ENCODE peak calls at places on chromosomes 7 and 10, in nine cellular contexts. One of them, this sample, is unnamed.

GRCh38 chr10:132849546-132850031 is 63.6 kb upstream of the NKX6-2 start:
- DNase-seq in mucosa of descending colon: no peak
- DNase-seq in A549: no peak
- DNase-seq in Calu3: no peak
- DNase-seq in astrocyte of the spinal cord: no peak
- DNase-seq in CD4-positive, alpha-beta T cell: no peak
- DNase-seq in HL-60: no peak
- DNase-seq in HFFc6: no peak
- DNase-seq in left ventricle myocardium inferior: no peak
- DNase-seq in this sample: no peak

GRCh38 chr10:32692174-32692573 is 246.2 kb downstream of the CCDC7 start:
- DNase-seq in mucosa of descending colon: no peak
- DNase-seq in A549: no peak
- DNase-seq in Calu3: peak; percentile 84
- DNase-seq in astrocyte of the spinal cord: peak; percentile 96
- DNase-seq in CD4-positive, alpha-beta T cell: no peak
- DNase-seq in HL-60: no peak
- DNase-seq in HFFc6: peak; percentile 66
- DNase-seq in left ventricle myocardium inferior: no peak
- DNase-seq in this sample: no peak

GRCh38 chr7:113267271-113267670 is 148.9 kb upstream of the SMIM30 start:
- DNase-seq in mucosa of descending colon: no peak
- DNase-seq in A549: no peak
- DNase-seq in Calu3: no peak
- DNase-seq in astrocyte of the spinal cord: no peak
- DNase-seq in CD4-positive, alpha-beta T cell: no peak
- DNase-seq in HL-60: no peak
- DNase-seq in HFFc6: peak; percentile 39
- DNase-seq in left ventricle myocardium inferior: no peak
- DNase-seq in this sample: no peak

GRCh38 chr10:127886371-127887051 is 6.2 kb downstream of the CLRN3 start:
- DNase-seq in mucosa of descending colon: peak; percentile 60
- DNase-seq in A549: no peak
- DNase-seq in Calu3: no peak
- DNase-seq in astrocyte of the spinal cord: no peak
- DNase-seq in CD4-positive, alpha-beta T cell: no peak
- DNase-seq in HL-60: no peak
- DNase-seq in HFFc6: no peak
- DNase-seq in left ventricle myocardium inferior: no peak
- DNase-seq in this sample: no peak

GRCh38 chr10:1078668-1079067 is 22.5 kb downstream of the WDR37 start:
- DNase-seq in mucosa of descending colon: no peak
- DNase-seq in A549: no peak
- DNase-seq in Calu3: no peak
- DNase-seq in astrocyte of the spinal cord: no peak
- DNase-seq in CD4-positive, alpha-beta T cell: no peak
- DNase-seq in HL-60: no peak
- DNase-seq in HFFc6: no peak
- DNase-seq in left ventricle myocardium inferior: no peak
- DNase-seq in this sample: no peak

GRCh38 chr7:113199841-113200240 is 81.5 kb upstream of the SMIM30 start:
- DNase-seq in mucosa of descending colon: no peak
- DNase-seq in A549: no peak
- DNase-seq in Calu3: peak; percentile 8
- DNase-seq in astrocyte of the spinal cord: peak; percentile 73
- DNase-seq in CD4-positive, alpha-beta T cell: no peak
- DNase-seq in HL-60: no peak
- DNase-seq in HFFc6: peak; percentile 74
- DNase-seq in left ventricle myocardium inferior: no peak
- DNase-seq in this sample: peak; percentile 29

GRCh38 chr7:112930787-112931186 is 140.6 kb upstream of the TMEM168 start:
- DNase-seq in mucosa of descending colon: no peak
- DNase-seq in A549: no peak
- DNase-seq in Calu3: peak; percentile 9
- DNase-seq in astrocyte of the spinal cord: peak; percentile 80
- DNase-seq in CD4-positive, alpha-beta T cell: no peak
- DNase-seq in HL-60: peak; percentile 58
- DNase-seq in HFFc6: peak; percentile 38
- DNase-seq in left ventricle myocardium inferior: no peak
- DNase-seq in this sample: no peak

GRCh38 chr7:734808-735207 is 7.7 kb upstream of the PRKAR1B start:
- DNase-seq in mucosa of descending colon: no peak
- DNase-seq in A549: no peak
- DNase-seq in Calu3: no peak
- DNase-seq in astrocyte of the spinal cord: no peak
- DNase-seq in CD4-positive, alpha-beta T cell: no peak
- DNase-seq in HL-60: no peak
- DNase-seq in HFFc6: no peak
- DNase-seq in left ventricle myocardium inferior: no peak
- DNase-seq in this sample: no peak

GRCh38 chr10:133465950-133466474 is 12.3 kb downstream of the SCART1 start:
- DNase-seq in mucosa of descending colon: no peak
- DNase-seq in A549: no peak
- DNase-seq in Calu3: no peak
- DNase-seq in astrocyte of the spinal cord: no peak
- DNase-seq in CD4-positive, alpha-beta T cell: no peak
- DNase-seq in HL-60: no peak
- DNase-seq in HFFc6: no peak
- DNase-seq in left ventricle myocardium inferior: no peak
- DNase-seq in this sample: no peak

GRCh38 chr7:91034459-91035368 is 229.5 kb upstream of the FZD1 start:
- DNase-seq in mucosa of descending colon: no peak
- DNase-seq in A549: peak; percentile 3
- DNase-seq in Calu3: peak; percentile 37
- DNase-seq in astrocyte of the spinal cord: peak; percentile 68
- DNase-seq in CD4-positive, alpha-beta T cell: no peak
- DNase-seq in HL-60: peak; percentile 39
- DNase-seq in HFFc6: peak; percentile 55
- DNase-seq in left ventricle myocardium inferior: no peak
- DNase-seq in this sample: peak; percentile 20

GRCh38 chr10:71975891-71976725 is 11.9 kb downstream of the CHST3 start:
- DNase-seq in mucosa of descending colon: no peak
- DNase-seq in A549: peak; percentile 80
- DNase-seq in Calu3: peak; percentile 66
- DNase-seq in astrocyte of the spinal cord: peak; percentile 79
- DNase-seq in CD4-positive, alpha-beta T cell: no peak
- DNase-seq in HL-60: no peak
- DNase-seq in HFFc6: peak; percentile 79
- DNase-seq in left ventricle myocardium inferior: no peak
- DNase-seq in this sample: no peak

GRCh38 chr10:96820730-96821129 is 11.4 kb upstream of the LCOR start:
- DNase-seq in mucosa of descending colon: no peak
- DNase-seq in A549: no peak
- DNase-seq in Calu3: no peak
- DNase-seq in astrocyte of the spinal cord: no peak
- DNase-seq in CD4-positive, alpha-beta T cell: no peak
- DNase-seq in HL-60: no peak
- DNase-seq in HFFc6: no peak
- DNase-seq in left ventricle myocardium inferior: no peak
- DNase-seq in this sample: no peak

GRCh38 chr7:128906766-128907559 is 3.5 kb downstream of the KCP start:
- DNase-seq in mucosa of descending colon: no peak
- DNase-seq in A549: no peak
- DNase-seq in Calu3: no peak
- DNase-seq in astrocyte of the spinal cord: no peak
- DNase-seq in CD4-positive, alpha-beta T cell: no peak
- DNase-seq in HL-60: no peak
- DNase-seq in HFFc6: no peak
- DNase-seq in left ventricle myocardium inferior: no peak
- DNase-seq in this sample: no peak

GRCh38 chr7:139094596-139094995 is 14.9 kb downstream of the ZC3HAV1 start:
- DNase-seq in mucosa of descending colon: no peak
- DNase-seq in A549: no peak
- DNase-seq in Calu3: no peak
- DNase-seq in astrocyte of the spinal cord: peak; percentile 58
- DNase-seq in CD4-positive, alpha-beta T cell: no peak
- DNase-seq in HL-60: no peak
- DNase-seq in HFFc6: no peak
- DNase-seq in left ventricle myocardium inferior: no peak
- DNase-seq in this sample: no peak

GRCh38 chr7:100488333-100489095 is 4.8 kb downstream of the NYAP1 start:
- DNase-seq in mucosa of descending colon: no peak
- DNase-seq in A549: no peak
- DNase-seq in Calu3: no peak
- DNase-seq in astrocyte of the spinal cord: no peak
- DNase-seq in CD4-positive, alpha-beta T cell: no peak
- DNase-seq in HL-60: no peak
- DNase-seq in HFFc6: no peak
- DNase-seq in left ventricle myocardium inferior: no peak
- DNase-seq in this sample: no peak

GRCh38 chr10:97334370-97335175 is at the start of gene FRAT2:
- DNase-seq in mucosa of descending colon: peak; percentile 95
- DNase-seq in A549: peak; percentile 91
- DNase-seq in Calu3: peak; percentile 82
- DNase-seq in astrocyte of the spinal cord: peak; percentile 94
- DNase-seq in CD4-positive, alpha-beta T cell: peak; percentile 83
- DNase-seq in HL-60: peak; percentile 92
- DNase-seq in HFFc6: peak; percentile 80
- DNase-seq in left ventricle myocardium inferior: peak; percentile 93
- DNase-seq in this sample: no peak

GRCh38 chr7:30469303-30469702 is 9.3 kb downstream of the NOD1 start:
- DNase-seq in mucosa of descending colon: no peak
- DNase-seq in A549: peak; percentile 66
- DNase-seq in Calu3: peak; percentile 78
- DNase-seq in astrocyte of the spinal cord: peak; percentile 99
- DNase-seq in CD4-positive, alpha-beta T cell: no peak
- DNase-seq in HL-60: no peak
- DNase-seq in HFFc6: peak; percentile 97
- DNase-seq in left ventricle myocardium inferior: peak; percentile 77
- DNase-seq in this sample: peak; percentile 94

GRCh38 chr7:106717997-106718871 is 57.3 kb upstream of the CCDC71L start:
- DNase-seq in mucosa of descending colon: no peak
- DNase-seq in A549: peak; percentile 46
- DNase-seq in Calu3: peak; percentile 76
- DNase-seq in astrocyte of the spinal cord: peak; percentile 96
- DNase-seq in CD4-positive, alpha-beta T cell: peak; percentile 32
- DNase-seq in HL-60: peak; percentile 76
- DNase-seq in HFFc6: peak; percentile 99
- DNase-seq in left ventricle myocardium inferior: no peak
- DNase-seq in this sample: peak; percentile 99

GRCh38 chr10:73998623-73999622 is 1.0 kb downstream of the VCL start:
- DNase-seq in mucosa of descending colon: peak; percentile 80
- DNase-seq in A549: peak; percentile 86
- DNase-seq in Calu3: peak; percentile 80
- DNase-seq in astrocyte of the spinal cord: peak; percentile 90
- DNase-seq in CD4-positive, alpha-beta T cell: no peak
- DNase-seq in HL-60: peak; percentile 8
- DNase-seq in HFFc6: peak; percentile 82
- DNase-seq in left ventricle myocardium inferior: peak; percentile 47
- DNase-seq in this sample: peak; percentile 68
- TF ChIP-seq CTCF in mucosa of descending colon: no peak
- TF ChIP-seq CTCF in A549: peak; percentile 26
- TF ChIP-seq CTCF in Calu3: no peak
- TF ChIP-seq CTCF in astrocyte of the spinal cord: peak; percentile 55
- TF ChIP-seq CTCF in CD4-positive, alpha-beta T cell: no peak
- TF ChIP-seq CTCF in HL-60: no peak
- TF ChIP-seq CTCF in HFFc6: peak; percentile 69
- TF ChIP-seq CTCF in left ventricle myocardium inferior: peak; percentile 66
- TF ChIP-seq CTCF in this sample: peak; percentile 58

GRCh38 chr10:101011517-101012423 is 12.2 kb downstream of the LZTS2 start:
- DNase-seq in mucosa of descending colon: no peak
- DNase-seq in A549: peak; percentile 55
- DNase-seq in Calu3: peak; percentile 38
- DNase-seq in astrocyte of the spinal cord: no peak
- DNase-seq in CD4-positive, alpha-beta T cell: no peak
- DNase-seq in HL-60: no peak
- DNase-seq in HFFc6: peak; percentile 22
- DNase-seq in left ventricle myocardium inferior: no peak
- DNase-seq in this sample: no peak
- TF ChIP-seq CTCF in mucosa of descending colon: no peak
- TF ChIP-seq CTCF in A549: peak; percentile 27
- TF ChIP-seq CTCF in Calu3: peak; percentile 49
- TF ChIP-seq CTCF in astrocyte of the spinal cord: peak; percentile 59
- TF ChIP-seq CTCF in CD4-positive, alpha-beta T cell: no peak
- TF ChIP-seq CTCF in HL-60: no peak
- TF ChIP-seq CTCF in HFFc6: peak; percentile 68
- TF ChIP-seq CTCF in left ventricle myocardium inferior: peak; percentile 31
- TF ChIP-seq CTCF in this sample: peak; percentile 56

GRCh38 chr7:19017374-19017773 is 100.1 kb downstream of the TWIST1 start:
- DNase-seq in mucosa of descending colon: no peak
- DNase-seq in A549: no peak
- DNase-seq in Calu3: no peak
- DNase-seq in astrocyte of the spinal cord: no peak
- DNase-seq in CD4-positive, alpha-beta T cell: no peak
- DNase-seq in HL-60: no peak
- DNase-seq in HFFc6: no peak
- DNase-seq in left ventricle myocardium inferior: no peak
- DNase-seq in this sample: no peak

GRCh38 chr7:19011212-19011611 is 106.2 kb downstream of the TWIST1 start:
- DNase-seq in mucosa of descending colon: no peak
- DNase-seq in A549: no peak
- DNase-seq in Calu3: no peak
- DNase-seq in astrocyte of the spinal cord: no peak
- DNase-seq in CD4-positive, alpha-beta T cell: no peak
- DNase-seq in HL-60: no peak
- DNase-seq in HFFc6: no peak
- DNase-seq in left ventricle myocardium inferior: no peak
- DNase-seq in this sample: no peak

GRCh38 chr7:19016140-19016539 is 101.3 kb downstream of the TWIST1 start:
- DNase-seq in mucosa of descending colon: no peak
- DNase-seq in A549: no peak
- DNase-seq in Calu3: no peak
- DNase-seq in astrocyte of the spinal cord: peak; percentile 38
- DNase-seq in CD4-positive, alpha-beta T cell: no peak
- DNase-seq in HL-60: no peak
- DNase-seq in HFFc6: peak; percentile 89
- DNase-seq in left ventricle myocardium inferior: no peak
- DNase-seq in this sample: no peak

GRCh38 chr7:19020062-19020461 is 97.4 kb downstream of the TWIST1 start:
- DNase-seq in mucosa of descending colon: no peak
- DNase-seq in A549: no peak
- DNase-seq in Calu3: no peak
- DNase-seq in astrocyte of the spinal cord: peak; percentile 50
- DNase-seq in CD4-positive, alpha-beta T cell: no peak
- DNase-seq in HL-60: no peak
- DNase-seq in HFFc6: no peak
- DNase-seq in left ventricle myocardium inferior: no peak
- DNase-seq in this sample: no peak

DNA sequence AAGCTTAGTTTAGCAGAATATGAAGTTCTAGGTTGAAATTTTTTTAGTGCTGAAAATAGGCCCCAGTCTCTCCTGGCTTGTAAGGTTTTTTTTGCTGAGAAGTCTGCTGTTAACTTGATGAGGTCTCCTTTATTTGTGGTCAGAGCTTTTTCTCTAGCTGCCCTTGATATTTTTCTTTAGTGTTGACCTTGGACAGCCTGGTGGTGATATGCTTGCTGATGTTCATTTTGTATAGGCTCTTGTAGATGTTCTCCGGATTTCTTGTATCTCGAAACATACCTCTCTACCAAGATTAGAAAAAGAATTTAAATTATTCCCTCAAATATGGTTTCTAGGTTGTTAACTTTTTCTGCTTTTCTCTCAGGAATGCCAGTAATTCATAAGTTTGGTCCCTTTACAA is 102.4 kb downstream of the TWIST1 start:
- DNase-seq in mucosa of descending colon: no peak
- DNase-seq in A549: no peak
- DNase-seq in Calu3: no peak
- DNase-seq in astrocyte of the spinal cord: peak; percentile 11
- DNase-seq in CD4-positive, alpha-beta T cell: no peak
- DNase-seq in HL-60: no peak
- DNase-seq in HFFc6: no peak
- DNase-seq in left ventricle myocardium inferior: no peak
- DNase-seq in this sample: no peak
- TF ChIP-seq CTCF in mucosa of descending colon: no peak
- TF ChIP-seq CTCF in A549: no peak
- TF ChIP-seq CTCF in Calu3: no peak
- TF ChIP-seq CTCF in astrocyte of the spinal cord: no peak
- TF ChIP-seq CTCF in CD4-positive, alpha-beta T cell: no peak
- TF ChIP-seq CTCF in HL-60: no peak
- TF ChIP-seq CTCF in HFFc6: no peak
- TF ChIP-seq CTCF in left ventricle myocardium inferior: no peak
- TF ChIP-seq CTCF in this sample: no peak

GRCh38 chr10:64430690-64431323 is 909.6 kb downstream of the REEP3 start:
- DNase-seq in mucosa of descending colon: peak; percentile 25
- DNase-seq in A549: no peak
- DNase-seq in Calu3: peak; percentile 74
- DNase-seq in astrocyte of the spinal cord: peak; percentile 1
- DNase-seq in CD4-positive, alpha-beta T cell: no peak
- DNase-seq in HL-60: peak; percentile 4
- DNase-seq in HFFc6: no peak
- DNase-seq in left ventricle myocardium inferior: no peak
- DNase-seq in this sample: no peak
- TF ChIP-seq CTCF in mucosa of descending colon: no peak
- TF ChIP-seq CTCF in A549: no peak
- TF ChIP-seq CTCF in Calu3: peak; percentile 79
- TF ChIP-seq CTCF in astrocyte of the spinal cord: peak; percentile 21
- TF ChIP-seq CTCF in CD4-positive, alpha-beta T cell: no peak
- TF ChIP-seq CTCF in HL-60: peak; percentile 15
- TF ChIP-seq CTCF in HFFc6: no peak
- TF ChIP-seq CTCF in left ventricle myocardium inferior: no peak
- TF ChIP-seq CTCF in this sample: no peak